ENCODE peak calls at places on chromosomes 4 and X, in nine cellular contexts. One of them, this sample, is unnamed. For H3K27me3 and H3K4me1, the result is how much of the 10 kb centered on the place peaks cover.

GRCh38 chr4:93199492-93199891 is 629.1 kb upstream of the ATOH1 start:
- DNase-seq in lower lobe of right lung: no peak
- DNase-seq in right lobe of liver: no peak
- DNase-seq in Peyer's patch: no peak
- DNase-seq in cardiac muscle cell: peak
- DNase-seq in fibroblast of lung: peak
- DNase-seq in naive thymus-derived CD4-positive, alpha-beta T cell: no peak
- DNase-seq in CD8-positive, alpha-beta memory T cell: no peak
- DNase-seq in SK-N-SH: peak
- DNase-seq in this sample: no peak

GRCh38 chr4:156596026-156596425 is 375.6 kb downstream of the PDGFC start:
- DNase-seq in lower lobe of right lung: no peak
- DNase-seq in right lobe of liver: no peak
- DNase-seq in Peyer's patch: no peak
- DNase-seq in cardiac muscle cell: no peak
- DNase-seq in fibroblast of lung: no peak
- DNase-seq in naive thymus-derived CD4-positive, alpha-beta T cell: no peak
- DNase-seq in CD8-positive, alpha-beta memory T cell: no peak
- DNase-seq in SK-N-SH: no peak
- DNase-seq in this sample: no peak

GRCh38 chr4:104420766-104421165 is 73.9 kb downstream of the CXXC4 start:
- DNase-seq in lower lobe of right lung: no peak
- DNase-seq in right lobe of liver: no peak
- DNase-seq in Peyer's patch: no peak
- DNase-seq in cardiac muscle cell: peak
- DNase-seq in fibroblast of lung: peak
- DNase-seq in naive thymus-derived CD4-positive, alpha-beta T cell: no peak
- DNase-seq in CD8-positive, alpha-beta memory T cell: no peak
- DNase-seq in SK-N-SH: no peak
- DNase-seq in this sample: no peak

GRCh38 chrX:46967547-46967946 is 55.3 kb downstream of the JADE3 start:
- DNase-seq in lower lobe of right lung: no peak
- DNase-seq in right lobe of liver: no peak
- DNase-seq in Peyer's patch: no peak
- DNase-seq in cardiac muscle cell: no peak
- DNase-seq in fibroblast of lung: no peak
- DNase-seq in naive thymus-derived CD4-positive, alpha-beta T cell: no peak
- DNase-seq in CD8-positive, alpha-beta memory T cell: no peak
- DNase-seq in SK-N-SH: no peak
- DNase-seq in this sample: no peak

GRCh38 chrX:69065451-69065850 is 99.8 kb downstream of the PJA1 start:
- DNase-seq in lower lobe of right lung: no peak
- DNase-seq in right lobe of liver: no peak
- DNase-seq in Peyer's patch: no peak
- DNase-seq in cardiac muscle cell: no peak
- DNase-seq in fibroblast of lung: no peak
- DNase-seq in naive thymus-derived CD4-positive, alpha-beta T cell: no peak
- DNase-seq in CD8-positive, alpha-beta memory T cell: no peak
- DNase-seq in SK-N-SH: no peak
- DNase-seq in this sample: no peak

GRCh38 chrX:84118315-84118714 is 69.7 kb downstream of the RPS6KA6 start:
- DNase-seq in lower lobe of right lung: no peak
- DNase-seq in right lobe of liver: no peak
- DNase-seq in Peyer's patch: no peak
- DNase-seq in cardiac muscle cell: no peak
- DNase-seq in fibroblast of lung: no peak
- DNase-seq in naive thymus-derived CD4-positive, alpha-beta T cell: no peak
- DNase-seq in CD8-positive, alpha-beta memory T cell: no peak
- DNase-seq in SK-N-SH: no peak
- DNase-seq in this sample: no peak

GRCh38 chr4:1052231-1052671 is 40.8 kb downstream of the FGFRL1 start:
- DNase-seq in lower lobe of right lung: no peak
- DNase-seq in right lobe of liver: peak
- DNase-seq in Peyer's patch: peak
- DNase-seq in cardiac muscle cell: no peak
- DNase-seq in fibroblast of lung: no peak
- DNase-seq in naive thymus-derived CD4-positive, alpha-beta T cell: no peak
- DNase-seq in CD8-positive, alpha-beta memory T cell: no peak
- DNase-seq in SK-N-SH: peak
- DNase-seq in this sample: no peak

GRCh38 chr4:134089885-134090284 is 111.7 kb downstream of the PABPC4L start:
- DNase-seq in lower lobe of right lung: no peak
- DNase-seq in right lobe of liver: no peak
- DNase-seq in Peyer's patch: no peak
- DNase-seq in cardiac muscle cell: no peak
- DNase-seq in fibroblast of lung: no peak
- DNase-seq in naive thymus-derived CD4-positive, alpha-beta T cell: no peak
- DNase-seq in CD8-positive, alpha-beta memory T cell: no peak
- DNase-seq in SK-N-SH: no peak
- DNase-seq in this sample: no peak

GRCh38 chr4:113901994-113902787 is 77.3 kb downstream of the ARSJ start:
- DNase-seq in lower lobe of right lung: peak
- DNase-seq in right lobe of liver: peak
- DNase-seq in Peyer's patch: peak
- DNase-seq in cardiac muscle cell: no peak
- DNase-seq in fibroblast of lung: no peak
- DNase-seq in naive thymus-derived CD4-positive, alpha-beta T cell: peak
- DNase-seq in CD8-positive, alpha-beta memory T cell: peak
- DNase-seq in SK-N-SH: no peak
- DNase-seq in this sample: peak

GRCh38 chr4:77777135-77777777 is 41.9 kb downstream of the CNOT6L start:
- DNase-seq in lower lobe of right lung: no peak
- DNase-seq in right lobe of liver: no peak
- DNase-seq in Peyer's patch: no peak
- DNase-seq in cardiac muscle cell: no peak
- DNase-seq in fibroblast of lung: peak
- DNase-seq in naive thymus-derived CD4-positive, alpha-beta T cell: no peak
- DNase-seq in CD8-positive, alpha-beta memory T cell: no peak
- DNase-seq in SK-N-SH: peak
- DNase-seq in this sample: no peak

GRCh38 chr4:119835511-119835910 is 206.9 kb upstream of the PDE5A start:
- DNase-seq in lower lobe of right lung: no peak
- DNase-seq in right lobe of liver: no peak
- DNase-seq in Peyer's patch: no peak
- DNase-seq in cardiac muscle cell: no peak
- DNase-seq in fibroblast of lung: peak
- DNase-seq in naive thymus-derived CD4-positive, alpha-beta T cell: no peak
- DNase-seq in CD8-positive, alpha-beta memory T cell: no peak
- DNase-seq in SK-N-SH: no peak
- DNase-seq in this sample: no peak

GRCh38 chr4:96606451-96606850 is 766.6 kb downstream of the PDHA2 start:
- DNase-seq in lower lobe of right lung: no peak
- DNase-seq in right lobe of liver: no peak
- DNase-seq in Peyer's patch: no peak
- DNase-seq in cardiac muscle cell: no peak
- DNase-seq in fibroblast of lung: no peak
- DNase-seq in naive thymus-derived CD4-positive, alpha-beta T cell: no peak
- DNase-seq in CD8-positive, alpha-beta memory T cell: no peak
- DNase-seq in SK-N-SH: no peak
- DNase-seq in this sample: no peak

DNA sequence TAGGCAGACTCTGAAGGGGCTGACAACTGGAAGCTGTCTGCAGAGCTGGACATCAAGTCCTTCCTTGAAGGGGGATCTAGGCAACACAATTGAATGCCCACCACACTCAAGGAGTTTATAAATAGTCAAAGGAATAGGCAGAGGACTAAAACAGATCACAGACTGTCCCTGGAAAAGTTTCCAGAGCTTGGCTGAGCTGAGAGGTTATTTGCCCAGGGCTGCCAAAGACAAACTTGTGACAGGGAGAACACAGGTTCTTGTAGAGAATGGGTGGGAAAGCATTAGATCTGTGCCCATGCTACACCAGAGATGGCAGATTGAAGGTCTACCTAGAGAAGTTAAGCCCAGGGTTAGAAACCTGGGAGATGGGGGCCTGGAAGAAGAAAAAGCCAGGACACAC is 344.6 kb downstream of the MID1IP1 start:
- DNase-seq in lower lobe of right lung: no peak
- DNase-seq in right lobe of liver: no peak
- DNase-seq in Peyer's patch: no peak
- DNase-seq in cardiac muscle cell: no peak
- DNase-seq in fibroblast of lung: no peak
- DNase-seq in naive thymus-derived CD4-positive, alpha-beta T cell: no peak
- DNase-seq in CD8-positive, alpha-beta memory T cell: no peak
- DNase-seq in SK-N-SH: no peak
- DNase-seq in this sample: no peak
- H3K27me3 ChIP-seq in lower lobe of right lung: under half
- H3K27me3 ChIP-seq in right lobe of liver: under half
- H3K27me3 ChIP-seq in Peyer's patch: under half
- H3K27me3 ChIP-seq in cardiac muscle cell: under half
- H3K27me3 ChIP-seq in fibroblast of lung: under half
- H3K27me3 ChIP-seq in naive thymus-derived CD4-positive, alpha-beta T cell: under half
- H3K27me3 ChIP-seq in CD8-positive, alpha-beta memory T cell: under half
- H3K27me3 ChIP-seq in SK-N-SH: under half
- H3K27me3 ChIP-seq in this sample: under half

DNA sequence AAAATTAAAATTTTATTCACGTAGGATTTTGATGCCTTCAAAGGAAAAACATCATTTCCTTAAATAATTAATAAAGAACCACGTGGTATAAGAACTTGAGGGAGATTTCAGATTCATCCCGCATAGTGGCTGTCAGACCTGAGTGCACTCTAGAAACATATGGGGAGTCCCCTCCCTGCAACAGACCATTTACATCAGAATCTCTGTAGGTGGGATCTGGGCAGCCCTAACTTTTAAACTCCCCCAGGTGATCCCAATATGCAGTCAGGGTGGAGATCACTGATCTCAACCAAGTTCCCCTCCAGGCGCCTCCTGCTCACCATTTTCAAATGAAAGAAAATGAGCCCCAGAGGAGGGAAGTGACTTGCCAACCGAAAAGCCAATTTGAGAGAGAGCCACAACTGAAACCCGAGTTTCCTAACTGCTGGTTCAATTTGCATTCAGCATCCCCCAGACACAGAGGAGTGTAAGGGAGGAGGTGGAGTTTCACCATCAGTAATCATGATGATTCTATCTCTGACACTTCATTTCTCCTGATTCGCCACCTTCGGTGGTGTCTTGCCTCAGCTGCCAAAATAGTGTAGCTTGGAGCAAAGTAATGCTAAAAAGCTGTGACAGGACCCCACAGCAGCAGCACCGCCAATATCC is 11.4 kb downstream of the RNF150 start:
- DNase-seq in lower lobe of right lung: no peak
- DNase-seq in right lobe of liver: no peak
- DNase-seq in Peyer's patch: no peak
- DNase-seq in cardiac muscle cell: no peak
- DNase-seq in fibroblast of lung: no peak
- DNase-seq in naive thymus-derived CD4-positive, alpha-beta T cell: no peak
- DNase-seq in CD8-positive, alpha-beta memory T cell: no peak
- DNase-seq in SK-N-SH: no peak
- DNase-seq in this sample: no peak
- H3K4me1 ChIP-seq in lower lobe of right lung: under half
- H3K4me1 ChIP-seq in right lobe of liver: under half
- H3K4me1 ChIP-seq in Peyer's patch: under half
- H3K4me1 ChIP-seq in cardiac muscle cell: under half
- H3K4me1 ChIP-seq in fibroblast of lung: under half
- H3K4me1 ChIP-seq in naive thymus-derived CD4-positive, alpha-beta T cell: under half
- H3K4me1 ChIP-seq in CD8-positive, alpha-beta memory T cell: under half
- H3K4me1 ChIP-seq in SK-N-SH: under half
- H3K4me1 ChIP-seq in this sample: under half

GRCh38 chr4:8724436-8725070 is 132.0 kb downstream of the CPZ start:
- DNase-seq in lower lobe of right lung: peak
- DNase-seq in right lobe of liver: peak
- DNase-seq in Peyer's patch: peak
- DNase-seq in cardiac muscle cell: no peak
- DNase-seq in fibroblast of lung: no peak
- DNase-seq in naive thymus-derived CD4-positive, alpha-beta T cell: no peak
- DNase-seq in CD8-positive, alpha-beta memory T cell: no peak
- DNase-seq in SK-N-SH: no peak
- DNase-seq in this sample: no peak

GRCh38 chr4:8721621-8722020 is 129.1 kb downstream of the CPZ start:
- DNase-seq in lower lobe of right lung: peak
- DNase-seq in right lobe of liver: peak
- DNase-seq in Peyer's patch: no peak
- DNase-seq in cardiac muscle cell: no peak
- DNase-seq in fibroblast of lung: no peak
- DNase-seq in naive thymus-derived CD4-positive, alpha-beta T cell: no peak
- DNase-seq in CD8-positive, alpha-beta memory T cell: no peak
- DNase-seq in SK-N-SH: no peak
- DNase-seq in this sample: no peak

GRCh38 chr4:8722556-8722955 is 130.0 kb downstream of the CPZ start:
- DNase-seq in lower lobe of right lung: peak
- DNase-seq in right lobe of liver: no peak
- DNase-seq in Peyer's patch: no peak
- DNase-seq in cardiac muscle cell: no peak
- DNase-seq in fibroblast of lung: no peak
- DNase-seq in naive thymus-derived CD4-positive, alpha-beta T cell: no peak
- DNase-seq in CD8-positive, alpha-beta memory T cell: no peak
- DNase-seq in SK-N-SH: no peak
- DNase-seq in this sample: no peak

GRCh38 chr4:8725071-8725841 is 132.7 kb downstream of the CPZ start:
- DNase-seq in lower lobe of right lung: peak
- DNase-seq in right lobe of liver: peak
- DNase-seq in Peyer's patch: peak
- DNase-seq in cardiac muscle cell: peak
- DNase-seq in fibroblast of lung: no peak
- DNase-seq in naive thymus-derived CD4-positive, alpha-beta T cell: no peak
- DNase-seq in CD8-positive, alpha-beta memory T cell: no peak
- DNase-seq in SK-N-SH: peak
- DNase-seq in this sample: no peak

GRCh38 chr4:8723222-8723980 is 130.8 kb downstream of the CPZ start:
- DNase-seq in lower lobe of right lung: peak
- DNase-seq in right lobe of liver: peak
- DNase-seq in Peyer's patch: peak
- DNase-seq in cardiac muscle cell: no peak
- DNase-seq in fibroblast of lung: no peak
- DNase-seq in naive thymus-derived CD4-positive, alpha-beta T cell: no peak
- DNase-seq in CD8-positive, alpha-beta memory T cell: no peak
- DNase-seq in SK-N-SH: no peak
- DNase-seq in this sample: peak
- H3K27me3 ChIP-seq in lower lobe of right lung: under half
- H3K27me3 ChIP-seq in right lobe of liver: under half
- H3K27me3 ChIP-seq in Peyer's patch: under half
- H3K27me3 ChIP-seq in cardiac muscle cell: under half
- H3K27me3 ChIP-seq in fibroblast of lung: under half
- H3K27me3 ChIP-seq in naive thymus-derived CD4-positive, alpha-beta T cell: under half
- H3K27me3 ChIP-seq in CD8-positive, alpha-beta memory T cell: under half
- H3K27me3 ChIP-seq in SK-N-SH: under half
- H3K27me3 ChIP-seq in this sample: under half

GRCh38 chrX:1554469-1555210 is 17.7 kb upstream of the P2RY8 start:
- DNase-seq in lower lobe of right lung: no peak
- DNase-seq in right lobe of liver: peak
- DNase-seq in Peyer's patch: no peak
- DNase-seq in cardiac muscle cell: no peak
- DNase-seq in fibroblast of lung: no peak
- DNase-seq in naive thymus-derived CD4-positive, alpha-beta T cell: peak
- DNase-seq in CD8-positive, alpha-beta memory T cell: peak
- DNase-seq in SK-N-SH: no peak
- DNase-seq in this sample: no peak

GRCh38 chrX:1555370-1555769 is 18.4 kb upstream of the P2RY8 start:
- DNase-seq in lower lobe of right lung: no peak
- DNase-seq in right lobe of liver: peak
- DNase-seq in Peyer's patch: no peak
- DNase-seq in cardiac muscle cell: no peak
- DNase-seq in fibroblast of lung: no peak
- DNase-seq in naive thymus-derived CD4-positive, alpha-beta T cell: no peak
- DNase-seq in CD8-positive, alpha-beta memory T cell: no peak
- DNase-seq in SK-N-SH: no peak
- DNase-seq in this sample: no peak

GRCh38 chrX:1546601-1547275 is 9.8 kb upstream of the P2RY8 start:
- DNase-seq in lower lobe of right lung: no peak
- DNase-seq in right lobe of liver: peak
- DNase-seq in Peyer's patch: peak
- DNase-seq in cardiac muscle cell: no peak
- DNase-seq in fibroblast of lung: no peak
- DNase-seq in naive thymus-derived CD4-positive, alpha-beta T cell: no peak
- DNase-seq in CD8-positive, alpha-beta memory T cell: no peak
- DNase-seq in SK-N-SH: no peak
- DNase-seq in this sample: peak

GRCh38 chrX:1551959-1552546 is 15.1 kb upstream of the P2RY8 start:
- DNase-seq in lower lobe of right lung: no peak
- DNase-seq in right lobe of liver: no peak
- DNase-seq in Peyer's patch: no peak
- DNase-seq in cardiac muscle cell: no peak
- DNase-seq in fibroblast of lung: no peak
- DNase-seq in naive thymus-derived CD4-positive, alpha-beta T cell: no peak
- DNase-seq in CD8-positive, alpha-beta memory T cell: no peak
- DNase-seq in SK-N-SH: no peak
- DNase-seq in this sample: no peak
- H3K4me1 ChIP-seq in lower lobe of right lung: under half
- H3K4me1 ChIP-seq in right lobe of liver: under half
- H3K4me1 ChIP-seq in Peyer's patch: under half
- H3K4me1 ChIP-seq in cardiac muscle cell: under half
- H3K4me1 ChIP-seq in fibroblast of lung: under half
- H3K4me1 ChIP-seq in naive thymus-derived CD4-positive, alpha-beta T cell: under half
- H3K4me1 ChIP-seq in CD8-positive, alpha-beta memory T cell: half or more
- H3K4me1 ChIP-seq in SK-N-SH: under half
- H3K4me1 ChIP-seq in this sample: under half

This sample was measured in pancreas.